ENCODE peak calls at places on chromosomes 13 and 19, in six cellular contexts. T, L, U, Q, F and B are unnamed samples.

GRCh38 chr13:105979131-105979530 is 556.3 kb downstream of the EFNB2 start:
- DNase-seq in T (no peak), L (no peak), U (no peak), Q (no peak), F (no peak), B (no peak)

GRCh38 chr13:78586706-78587105 is 16.6 kb downstream of the POU4F1 start:
- DNase-seq in T (no peak), L (no peak), U (no peak), Q (no peak), F (peak), B (no peak)

GRCh38 chr19:3338541-3339181 is 27.7 kb upstream of the NFIC start:
- DNase-seq in T (no peak), L (no peak), U (peak), Q (no peak), F (no peak), B (peak)

GRCh38 chr19:15828121-15828620 is 12.7 kb upstream of the OR10H1 start:
- DNase-seq in T (no peak), L (no peak), U (no peak), Q (no peak), F (no peak), B (no peak)

GRCh38 chr13:104650426-104650825 is 1584.2 kb upstream of the SLC10A2 start:
- DNase-seq in T (no peak), L (no peak), U (no peak), Q (no peak), F (no peak), B (no peak)

GRCh38 chr19:10111405-10111811 is at the start of gene P2RY11:
- DNase-seq in T (no peak), L (peak), U (no peak), Q (no peak), F (no peak), B (peak)

GRCh38 chr19:11382898-11383705 is 1.0 kb downstream of the EPOR start:
- DNase-seq in T (no peak), L (no peak), U (no peak), Q (peak), F (peak), B (peak)

GRCh38 chr19:33819496-33819874 is 22.8 kb downstream of the KCTD15 start:
- DNase-seq in T (no peak), L (no peak), U (no peak), Q (no peak), F (no peak), B (no peak)

GRCh38 chr13:36339600-36340155 is 6.5 kb downstream of the SPART start:
- DNase-seq in T (no peak), L (no peak), U (no peak), Q (no peak), F (no peak), B (no peak)

GRCh38 chr13:42405665-42406390 is 133.9 kb downstream of the AKAP11 start:
- DNase-seq in T (peak), L (no peak), U (no peak), Q (no peak), F (no peak), B (no peak)

GRCh38 chr19:10797541-10798256 is 38.3 kb downstream of the TMED1 start:
- DNase-seq in T (no peak), L (no peak), U (no peak), Q (no peak), F (no peak), B (no peak)

GRCh38 chr13:48564046-48564445 is 31.2 kb upstream of the RCBTB2 start:
- DNase-seq in T (peak), L (no peak), U (no peak), Q (no peak), F (no peak), B (no peak)

GRCh38 chr13:50366488-50367174 is 351.4 kb downstream of the KCNRG start:
- DNase-seq in T (no peak), L (no peak), U (no peak), Q (no peak), F (no peak), B (no peak)

GRCh38 chr19:38917921-38918491 is 6.0 kb upstream of the CCER2 start:
- DNase-seq in T (no peak), L (no peak), U (no peak), Q (no peak), F (peak), B (no peak)

GRCh38 chr13:49021953-49022352 is 46.2 kb downstream of the FNDC3A start:
- DNase-seq in T (no peak), L (no peak), U (no peak), Q (no peak), F (no peak), B (no peak)

GRCh38 chr19:15251749-15252397 is 19.6 kb upstream of the EPHX3 start:
- DNase-seq in T (peak), L (no peak), U (peak), Q (peak), F (peak), B (peak)

GRCh38 chr13:24661713-24662112 is 18.5 kb upstream of the ATP12A start:
- DNase-seq in T (no peak), L (no peak), U (no peak), Q (no peak), F (no peak), B (no peak)

GRCh38 chr19:34712606-34713261 is 21.3 kb upstream of the ZNF181 start:
- DNase-seq in T (peak), L (no peak), U (peak), Q (peak), F (peak), B (peak)

GRCh38 chr13:69970521-69970920 is 137.1 kb upstream of the ATXN8OS start:
- DNase-seq in T (no peak), L (no peak), U (no peak), Q (no peak), F (no peak), B (no peak)

GRCh38 chr19:1929051-1929742 is 11.8 kb upstream of the CSNK1G2 start:
- DNase-seq in T (peak), L (no peak), U (peak), Q (peak), F (peak), B (peak)

GRCh38 chr13:107347641-107348369 is 779.9 kb upstream of the ARGLU1 start:
- DNase-seq in T (no peak), L (no peak), U (no peak), Q (no peak), F (no peak), B (no peak)

GRCh38 chr13:107348471-107348870 is 780.5 kb upstream of the ARGLU1 start:
- DNase-seq in T (peak), L (no peak), U (no peak), Q (no peak), F (no peak), B (no peak)

GRCh38 chr13:107348931-107349330 is 781.0 kb upstream of the ARGLU1 start:
- DNase-seq in T (peak), L (no peak), U (no peak), Q (no peak), F (no peak), B (no peak)

DNA sequence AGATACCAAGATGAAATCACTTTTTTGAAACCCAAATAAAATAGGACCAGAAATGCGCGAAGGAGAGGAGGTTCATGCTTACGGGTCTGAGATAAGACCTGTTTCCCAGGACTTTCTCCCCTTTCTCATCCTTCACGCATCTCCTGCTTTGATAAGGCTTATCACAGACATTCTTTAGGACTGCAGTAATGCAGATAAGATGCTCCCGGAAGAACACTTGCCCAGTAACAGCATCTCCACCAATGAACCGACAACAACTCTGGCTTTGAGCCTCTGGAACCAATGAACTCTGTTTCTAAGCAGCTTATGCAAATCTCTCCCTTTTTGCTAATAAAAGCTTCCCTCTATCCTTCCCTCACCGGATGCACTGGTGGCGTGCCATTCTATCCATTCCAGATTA is 783.4 kb upstream of the ARGLU1 start:
- DNase-seq in T (peak), L (no peak), U (no peak), Q (no peak), F (peak), B (no peak)
- H3K4me3 ChIP-seq in T (no peak), L (no peak), U (no peak), Q (no peak), F (no peak), B (no peak)

DNA sequence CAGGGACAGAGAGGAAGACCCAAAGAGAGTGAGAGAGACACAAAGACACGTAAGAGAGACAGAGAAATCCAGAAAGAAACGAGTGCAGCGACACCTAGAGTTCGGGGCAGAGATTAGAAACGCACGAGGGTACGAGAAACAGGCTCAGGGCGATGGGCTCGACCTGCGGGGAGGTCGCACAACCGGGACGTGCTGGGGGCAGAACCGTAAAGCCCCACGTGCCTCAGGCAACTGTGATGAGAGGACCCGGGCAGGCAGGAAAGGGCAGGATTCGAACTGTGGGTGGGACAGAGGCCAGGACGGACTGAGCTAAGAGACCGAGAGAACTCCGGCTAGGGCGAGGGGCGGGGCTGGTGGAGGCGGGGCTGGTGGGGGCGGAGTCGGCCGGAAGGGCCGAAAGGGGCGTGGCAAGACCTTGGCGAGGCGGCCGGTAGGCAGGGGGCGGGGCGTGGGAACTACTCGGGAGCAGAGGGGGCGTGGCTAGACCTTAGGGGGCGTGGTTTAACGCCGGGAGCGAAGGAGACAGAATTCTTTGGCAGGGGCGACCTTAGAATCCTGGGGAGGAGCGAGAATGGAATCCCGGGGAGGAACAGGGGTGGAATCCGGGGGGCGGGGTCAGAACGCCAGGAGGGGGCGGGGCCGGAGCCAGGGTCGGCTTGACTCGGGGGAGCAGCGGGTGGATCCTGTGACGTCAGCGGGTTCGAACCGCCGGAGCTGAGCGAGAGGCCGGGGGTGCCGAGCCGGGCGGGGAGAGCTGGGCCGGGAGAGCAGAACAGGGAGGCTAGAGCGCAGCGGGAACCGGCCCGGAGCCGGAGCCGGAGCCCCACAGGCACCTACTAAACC is at the start of gene NECTIN2:
- DNase-seq in T (peak), L (peak), U (peak), Q (peak), F (peak), B (peak)
- TF ChIP-seq POLR2A in T (peak), L (peak), U (peak), Q (peak), F (peak), B (peak)

GRCh38 chr19:7679017-7679720 is 1.5 kb upstream of the TRAPPC5 start:
- DNase-seq in T (no peak), L (no peak), U (peak), Q (no peak), F (peak), B (peak)

GRCh38 chr19:7676376-7676775 is 514 bp upstream of the MCEMP1 start:
- DNase-seq in T (no peak), L (no peak), U (no peak), Q (no peak), F (no peak), B (no peak)

GRCh38 chr19:7679771-7680605 is 645 bp upstream of the TRAPPC5 start:
- DNase-seq in T (no peak), L (no peak), U (no peak), Q (no peak), F (no peak), B (no peak)

GRCh38 chr19:7676854-7677253 is at the start of gene MCEMP1:
- DNase-seq in T (no peak), L (no peak), U (no peak), Q (no peak), F (no peak), B (no peak)

DNA sequence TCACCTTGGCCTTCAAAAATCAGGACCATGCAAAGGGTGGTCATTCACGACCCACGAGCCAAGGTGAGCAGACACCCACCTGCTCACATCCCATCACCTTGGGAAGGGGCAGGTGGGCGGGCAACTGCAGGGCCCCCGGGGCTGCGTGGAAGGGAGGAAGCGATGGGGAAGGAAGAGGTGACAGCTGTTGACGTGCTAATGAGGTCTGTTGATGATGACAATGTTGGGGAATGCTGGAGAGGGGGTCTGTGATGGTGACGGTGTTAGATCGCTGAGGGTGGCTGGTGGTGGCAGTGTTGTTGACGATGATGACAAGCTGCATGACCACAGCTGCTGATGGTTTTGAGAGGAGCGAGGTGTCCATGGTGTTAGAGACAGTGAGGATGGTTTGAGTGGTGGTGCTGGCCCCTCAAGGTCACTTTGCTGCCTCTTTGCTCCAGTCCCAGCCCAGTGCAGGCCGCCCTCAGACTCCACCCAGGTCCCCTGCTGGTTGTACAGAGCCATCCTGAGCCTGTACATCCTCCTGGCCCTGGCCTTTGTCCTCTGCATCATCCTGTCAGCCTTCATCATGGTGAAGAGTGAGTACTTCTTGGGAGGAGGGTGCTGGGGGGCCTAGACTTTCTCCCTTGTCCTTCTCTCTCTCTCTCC is 898 bp downstream of the MCEMP1 start:
- DNase-seq in T (no peak), L (no peak), U (no peak), Q (no peak), F (no peak), B (no peak)
- H3K27ac ChIP-seq in T (no peak), L (no peak), U (no peak), Q (no peak), F (no peak), B (no peak)

GRCh38 chr13:99270503-99270902 is 12.3 kb upstream of the GPR18 start:
- DNase-seq in T (no peak), L (no peak), U (no peak), Q (no peak), F (no peak), B (no peak)
- H3K4me3 ChIP-seq in T (no peak), L (no peak), U (no peak), Q (no peak), F (no peak), B (no peak)

DNA sequence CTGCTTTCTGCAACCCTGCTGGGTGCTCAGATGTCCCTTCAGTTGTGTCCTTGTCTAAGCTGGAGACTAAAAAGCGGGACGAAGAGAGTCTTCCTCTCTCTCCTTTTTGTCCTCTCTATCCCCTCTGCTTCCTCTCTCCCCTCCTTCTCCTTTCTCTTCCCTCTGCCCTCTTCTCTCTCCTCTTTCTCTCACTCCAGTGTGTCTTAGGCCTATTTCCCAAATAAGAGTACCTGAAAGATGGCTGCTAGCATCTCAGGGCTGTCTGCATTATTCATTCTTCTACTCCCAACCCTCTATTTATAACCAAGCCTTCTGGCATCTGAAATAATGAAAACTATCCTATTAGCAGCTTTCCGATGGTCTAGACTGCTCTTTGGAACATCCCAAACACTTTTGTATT is 729.8 kb downstream of the UQCRFS1 start:
- DNase-seq in T (no peak), L (no peak), U (no peak), Q (no peak), F (no peak), B (no peak)
- TF ChIP-seq POLR2A in T (no peak), L (no peak), U (no peak), Q (no peak), F (no peak), B (no peak)

DNA sequence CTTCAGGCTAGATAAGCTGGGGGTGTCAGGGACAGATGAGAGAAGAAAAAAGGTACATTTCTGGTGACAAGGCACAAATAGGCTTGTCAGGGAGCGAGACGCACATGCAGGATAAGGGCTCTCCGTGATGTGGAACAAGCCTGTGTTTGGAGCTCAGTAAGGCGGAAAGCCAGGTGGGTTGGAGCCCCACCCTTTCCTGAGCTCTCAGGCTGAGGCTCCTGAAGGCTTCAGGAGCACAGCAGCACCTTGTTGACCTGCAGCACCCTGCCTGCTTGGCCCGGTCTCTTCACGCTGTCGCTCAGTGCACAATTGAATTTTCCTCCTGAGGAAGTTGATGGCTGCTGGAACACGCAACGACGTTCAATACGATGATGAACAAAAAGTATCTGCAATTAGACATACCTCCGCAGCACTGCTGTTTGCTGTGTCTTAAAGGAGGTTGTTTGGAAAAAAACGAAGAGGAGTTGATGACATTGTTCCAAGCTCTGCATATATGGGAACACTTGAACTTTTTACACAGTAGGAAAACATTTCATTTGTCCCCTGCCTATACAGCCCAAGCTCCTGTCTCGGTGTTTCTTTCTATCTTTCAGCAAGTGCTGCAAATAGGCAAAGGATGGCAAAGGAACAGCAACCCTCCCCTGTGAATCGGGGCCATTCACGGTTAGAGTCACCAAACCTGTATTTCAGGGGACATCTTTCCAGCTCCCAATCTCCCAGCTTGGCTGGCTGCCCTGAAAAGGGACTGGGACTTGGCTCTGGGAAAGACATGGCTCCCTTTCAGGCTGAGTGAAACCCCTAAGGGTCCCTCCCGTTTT is 29.5 kb downstream of the SERP2 start:
- DNase-seq in T (no peak), L (no peak), U (peak), Q (no peak), F (no peak), B (peak)
- H3K27ac ChIP-seq in T (no peak), L (no peak), U (peak), Q (no peak), F (no peak), B (peak)

DNA sequence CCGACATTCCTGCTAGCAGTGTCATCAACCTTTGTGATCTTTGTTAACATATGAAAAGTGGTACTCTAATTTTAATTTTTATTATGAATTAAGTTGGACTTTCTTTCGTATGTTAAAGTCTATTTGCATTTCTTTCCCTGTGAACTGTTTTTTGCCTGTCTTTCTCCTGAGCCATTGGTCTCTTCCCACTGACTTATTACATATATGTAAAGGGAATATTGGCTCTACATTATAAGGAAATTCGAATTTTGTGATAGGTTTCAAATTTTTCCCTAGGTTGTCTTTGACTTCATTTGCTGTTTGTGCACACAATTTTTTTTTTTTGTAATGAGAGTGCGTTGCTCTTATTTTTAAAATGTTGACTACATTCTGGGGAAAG is 442 bp upstream of the CDC16 start:
- DNase-seq in T (no peak), L (no peak), U (no peak), Q (no peak), F (no peak), B (no peak)
- H3K4me3 ChIP-seq in T (peak), L (peak), U (peak), Q (peak), F (peak), B (peak)

DNA sequence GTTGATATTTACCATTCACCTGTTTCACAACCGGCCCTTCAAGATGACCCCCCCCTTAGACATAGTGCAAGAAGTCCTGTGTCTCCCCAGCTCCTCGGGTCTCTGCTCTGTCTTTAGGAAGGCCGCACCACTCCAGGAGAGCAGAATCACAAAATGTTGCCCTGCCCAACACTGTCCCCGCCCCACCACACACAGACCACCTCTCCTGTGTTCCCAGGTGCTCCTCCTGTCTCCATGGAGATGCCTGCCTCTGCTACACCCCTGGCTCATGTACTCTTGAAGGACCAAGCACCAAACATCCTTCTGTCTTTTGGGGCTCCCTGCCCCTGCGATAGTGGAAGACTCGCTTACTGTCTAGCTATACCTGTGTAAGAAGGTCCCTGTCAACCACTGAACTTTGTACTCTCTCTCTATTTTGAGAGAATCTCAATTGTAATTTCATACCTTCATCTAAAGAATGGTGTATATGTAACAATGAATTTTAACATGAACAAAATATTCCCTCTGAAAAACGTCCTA is 9.6 kb upstream of the TNFRSF19 start:
- DNase-seq in T (no peak), L (no peak), U (no peak), Q (no peak), F (no peak), B (no peak)
- TF ChIP-seq POLR2A in T (no peak), L (no peak), U (no peak), Q (no peak), F (no peak), B (no peak)